ENCODE peak calls at places on chromosomes 2 and 18, in six cellular contexts. One of them, this sample, is unnamed.

GRCh38 chr2:8316356-8316755 is 365.5 kb upstream of the ID2 start:
- DNase-seq in lung microvascular endothelial cell: no peak
- DNase-seq in amniotic stem cell: no peak
- DNase-seq in Right ventricle myocardium superior: no peak
- DNase-seq in NCI-H524: no peak
- DNase-seq in GM23248: no peak
- DNase-seq in this sample: no peak

GRCh38 chr18:39624934-39625333 is 2059.3 kb upstream of the CELF4 start:
- DNase-seq in GM23248: peak
- DNase-seq in amniotic stem cell: no peak
- DNase-seq in Right ventricle myocardium superior: no peak
- DNase-seq in NCI-H524: no peak
- DNase-seq in lung microvascular endothelial cell: peak
- DNase-seq in this sample: no peak

GRCh38 chr18:11488175-11488574 is 121.2 kb upstream of the SLC35G4 start:
- DNase-seq in amniotic stem cell: no peak
- DNase-seq in NCI-H524: no peak
- DNase-seq in GM23248: peak
- DNase-seq in Right ventricle myocardium superior: no peak
- DNase-seq in lung microvascular endothelial cell: no peak
- DNase-seq in this sample: no peak

GRCh38 chr2:112799291-112799975 is 15.1 kb upstream of the IL1A start:
- DNase-seq in lung microvascular endothelial cell: no peak
- DNase-seq in amniotic stem cell: no peak
- DNase-seq in GM23248: no peak
- DNase-seq in Right ventricle myocardium superior: no peak
- DNase-seq in NCI-H524: no peak
- DNase-seq in this sample: no peak

GRCh38 chr2:147715807-147716206 is 129.0 kb upstream of the ACVR2A start:
- DNase-seq in GM23248: peak
- DNase-seq in NCI-H524: peak
- DNase-seq in amniotic stem cell: no peak
- DNase-seq in Right ventricle myocardium superior: no peak
- DNase-seq in lung microvascular endothelial cell: no peak
- DNase-seq in this sample: no peak

GRCh38 chr18:43596106-43596712 is 318.9 kb upstream of the SYT4 start:
- DNase-seq in Right ventricle myocardium superior: no peak
- DNase-seq in lung microvascular endothelial cell: peak
- DNase-seq in GM23248: peak
- DNase-seq in NCI-H524: peak
- DNase-seq in amniotic stem cell: no peak
- DNase-seq in this sample: no peak

GRCh38 chr2:225889452-225889851 is 489.9 kb downstream of the NYAP2 start:
- DNase-seq in NCI-H524: peak
- DNase-seq in Right ventricle myocardium superior: no peak
- DNase-seq in lung microvascular endothelial cell: peak
- DNase-seq in GM23248: peak
- DNase-seq in amniotic stem cell: peak
- DNase-seq in this sample: peak

GRCh38 chr2:238645716-238646115 is 202.2 kb upstream of the TWIST2 start:
- DNase-seq in GM23248: no peak
- DNase-seq in lung microvascular endothelial cell: no peak
- DNase-seq in amniotic stem cell: no peak
- DNase-seq in NCI-H524: no peak
- DNase-seq in Right ventricle myocardium superior: no peak
- DNase-seq in this sample: no peak

GRCh38 chr2:177265834-177266817 is 1.6 kb upstream of the NFE2L2 start:
- DNase-seq in GM23248: peak
- DNase-seq in lung microvascular endothelial cell: no peak
- DNase-seq in NCI-H524: peak
- DNase-seq in Right ventricle myocardium superior: no peak
- DNase-seq in amniotic stem cell: peak
- DNase-seq in this sample: no peak

GRCh38 chr2:162333968-162334367 is 10.0 kb upstream of the GCA start:
- DNase-seq in amniotic stem cell: peak
- DNase-seq in Right ventricle myocardium superior: no peak
- DNase-seq in GM23248: peak
- DNase-seq in lung microvascular endothelial cell: peak
- DNase-seq in NCI-H524: peak
- DNase-seq in this sample: no peak

GRCh38 chr2:11558206-11558886 is 24.5 kb downstream of the GREB1 start:
- DNase-seq in NCI-H524: no peak
- DNase-seq in amniotic stem cell: no peak
- DNase-seq in Right ventricle myocardium superior: no peak
- DNase-seq in GM23248: no peak
- DNase-seq in lung microvascular endothelial cell: no peak
- DNase-seq in this sample: peak

GRCh38 chr2:237403024-237403882 is 10.7 kb downstream of the COL6A3 start:
- DNase-seq in GM23248: peak
- DNase-seq in NCI-H524: peak
- DNase-seq in Right ventricle myocardium superior: no peak
- DNase-seq in lung microvascular endothelial cell: no peak
- DNase-seq in amniotic stem cell: no peak
- DNase-seq in this sample: peak

This sample was measured in heart right ventricle.